ENCODE peak calls at places on chromosomes 4 and X, in four cellular contexts. D is HepG2, U is IMR-90, F is K562. P is an unnamed sample.

GRCh38 chr4:70838972-70839536 is 636 bp downstream of the GRSF1 start:
- DNase-seq in D (peak; percentile 34), U (peak; percentile 49), F (peak; percentile 76), P (peak; percentile 42)

GRCh38 chrX:20441123-20441522 is 174.4 kb upstream of the RPS6KA3 start:
- DNase-seq in D (no peak), U (no peak), F (no peak), P (no peak)

GRCh38 chrX:72079607-72080006 is 52.1 kb downstream of the RTL5 start:
- DNase-seq in D (no peak), U (no peak), F (no peak), P (no peak)

GRCh38 chrX:9928083-9928482 is 39.1 kb upstream of the CLDN34 start:
- DNase-seq in D (no peak), U (peak; percentile 13), F (no peak), P (no peak)

GRCh38 chr4:81152839-81153713 is 61.9 kb downstream of the PRKG2 start:
- DNase-seq in D (no peak), U (no peak), F (no peak), P (no peak)

GRCh38 chrX:12984629-12985303 is 9.9 kb downstream of the TMSB4X start:
- DNase-seq in D (no peak), U (peak; percentile 35), F (peak; percentile 24), P (peak; percentile 43)

GRCh38 chr4:151098191-151098590 is 1.2 kb upstream of the RPS3A start:
- DNase-seq in D (no peak), U (no peak), F (no peak), P (no peak)

GRCh38 chr4:89486042-89486441 is 178.4 kb upstream of the GPRIN3 start:
- DNase-seq in D (no peak), U (peak; percentile 55), F (no peak), P (peak; percentile 22)

GRCh38 chr4:110059556-110060191 is 138.7 kb downstream of the ELOVL6 start:
- DNase-seq in D (no peak), U (peak; percentile 13), F (no peak), P (peak; percentile 23)

DNA sequence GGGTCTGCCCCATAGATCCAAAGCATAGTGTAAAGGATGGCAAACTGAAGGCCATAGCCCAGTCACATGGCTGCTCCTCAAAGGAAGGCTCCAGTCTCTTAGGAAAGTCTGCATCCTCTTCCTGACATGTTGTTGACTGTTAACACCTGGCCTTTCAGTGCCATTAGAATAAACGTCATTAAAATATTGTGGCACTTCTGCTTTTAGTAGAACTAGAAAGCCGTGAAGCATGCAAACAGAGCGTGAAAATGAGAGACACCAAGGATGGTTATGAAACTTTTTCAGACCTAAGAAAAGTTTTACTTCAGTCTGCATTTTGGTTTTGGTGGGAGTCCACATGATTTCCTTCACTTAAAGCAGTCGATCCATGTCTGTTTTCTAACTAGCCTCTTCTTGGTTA is 41.1 kb upstream of the AFF2 start:
- DNase-seq in D (no peak), U (no peak), F (no peak), P (no peak)
- TF ChIP-seq MAZ in D (no peak), U (no peak), F (no peak), P (no peak)

GRCh38 chrX:14363719-14364118 is 165.6 kb upstream of the GLRA2 start:
- DNase-seq in D (no peak), U (no peak), F (no peak), P (no peak)
- TF ChIP-seq CEBPB in D (no peak), U (no peak), F (no peak), P (no peak)

GRCh38 chr4:164648151-164648848 is 105.6 kb upstream of the SMIM31 start:
- DNase-seq in D (no peak), U (no peak), F (no peak), P (no peak)
- TF ChIP-seq MAZ in D (no peak), U (no peak), F (no peak), P (no peak)

DNA sequence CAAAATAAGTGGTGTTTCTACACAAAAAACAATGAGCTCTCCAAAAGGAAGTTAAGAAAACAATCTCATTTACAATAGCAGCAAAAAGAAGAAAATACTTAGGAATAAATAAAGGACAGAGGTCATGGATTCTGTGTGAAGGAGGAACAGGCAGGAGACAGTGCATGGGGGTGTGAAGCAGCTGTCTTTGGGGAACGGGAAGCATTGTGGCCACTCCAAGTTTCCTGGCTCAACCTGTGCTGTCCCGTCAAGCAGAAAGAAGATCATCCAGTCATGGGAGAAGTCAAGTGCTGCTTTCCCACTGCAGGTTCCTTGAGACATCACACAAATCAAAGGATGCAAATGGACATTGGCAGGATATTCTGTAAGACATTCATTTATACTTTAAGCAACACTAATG is 66.1 kb upstream of the MAML3 start:
- DNase-seq in D (no peak), U (no peak), F (no peak), P (no peak)
- TF ChIP-seq CEBPB in D (no peak), U (no peak), F (no peak), P (no peak)

GRCh38 chrX:124619710-124620109 is 273.3 kb downstream of the SH2D1A start:
- DNase-seq in D (no peak), U (no peak), F (no peak), P (no peak)
- TF ChIP-seq MAZ in D (no peak), U (no peak), F (no peak), P (no peak)

GRCh38 chrX:39905946-39906345 is 191.8 kb downstream of the BCOR start:
- DNase-seq in D (no peak), U (no peak), F (no peak), P (no peak)
- TF ChIP-seq CEBPB in D (no peak), U (no peak), F (no peak), P (no peak)

GRCh38 chr4:828641-829271 is 2.8 kb upstream of the CPLX1 start:
- DNase-seq in D (peak; percentile 49), U (no peak), F (no peak), P (peak; percentile 48)
- TF ChIP-seq MAZ in D (no peak), U (no peak), F (no peak), P (no peak)

GRCh38 chr4:118280501-118281218 is 72.1 kb downstream of the PRSS12 start:
- DNase-seq in D (peak; percentile 74), U (peak; percentile 85), F (peak; percentile 22), P (peak; percentile 71)

GRCh38 chr4:118278473-118279274 is 74.1 kb downstream of the PRSS12 start:
- DNase-seq in D (peak; percentile 93), U (peak; percentile 88), F (peak; percentile 97), P (peak; percentile 86)

GRCh38 chr4:118279328-118279727 is 73.5 kb downstream of the PRSS12 start:
- DNase-seq in D (no peak), U (no peak), F (peak; percentile 23), P (no peak)

GRCh38 chr4:118281611-118282442 is 71.0 kb downstream of the PRSS12 start:
- DNase-seq in D (peak; percentile 18), U (peak; percentile 63), F (peak; percentile 15), P (no peak)

DNA sequence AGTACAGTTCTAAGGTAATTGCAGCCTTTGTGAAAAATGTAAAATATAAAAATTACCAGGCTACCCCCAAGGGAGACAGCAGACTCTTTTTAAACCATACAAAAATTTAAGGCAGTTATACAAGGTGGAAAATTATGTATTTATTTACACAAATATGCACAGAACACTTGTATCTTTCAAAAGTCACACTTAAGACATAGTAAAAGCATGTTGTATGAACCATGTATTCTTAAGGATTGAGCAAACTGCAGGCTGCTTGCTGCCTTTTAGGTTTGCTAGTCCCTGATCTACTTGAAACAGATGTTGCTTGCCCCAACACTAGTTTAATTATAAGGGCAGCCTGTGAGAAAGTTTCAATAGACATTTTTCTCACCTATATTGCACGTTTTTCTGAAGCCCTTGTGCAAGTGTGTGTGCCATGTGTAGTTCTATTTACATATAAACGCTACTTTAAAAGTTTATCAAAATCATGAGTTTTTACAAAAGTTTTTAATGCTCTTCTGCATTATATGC is 72.8 kb downstream of the PRSS12 start:
- DNase-seq in D (no peak), U (no peak), F (no peak), P (no peak)
- TF ChIP-seq CEBPB in D (no peak), U (no peak), F (no peak), P (no peak)

DNA sequence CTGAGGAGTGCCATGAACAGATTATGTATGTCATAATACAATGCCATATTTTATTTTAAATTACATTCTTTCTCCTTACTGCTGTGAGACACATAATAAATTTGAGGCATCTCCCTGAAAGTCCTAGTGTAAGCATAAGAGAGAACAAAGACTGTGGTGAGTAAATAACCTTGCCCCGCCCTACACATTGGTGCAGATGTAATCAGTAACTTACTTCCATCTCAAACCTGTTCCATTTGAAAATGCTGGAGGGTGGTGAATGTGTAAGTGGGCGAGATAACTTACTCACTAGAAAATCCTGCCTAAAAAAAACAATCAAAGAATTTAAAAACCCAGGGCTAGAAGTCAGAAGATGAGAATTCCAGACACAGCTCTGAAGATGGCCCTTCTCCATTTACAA is 338.0 kb upstream of the SLIT2 start:
- DNase-seq in D (no peak), U (peak; percentile 6), F (no peak), P (no peak)
- TF ChIP-seq MAZ in D (no peak), U (no peak), F (no peak), P (no peak)